ENCODE peak calls at places on chromosomes 3 and 15, in five cellular contexts. V is K562, L is HepG2, U is IMR-90, T is H1. C is an unnamed sample.

GRCh38 chr3:195128255-195129071 is 142.5 kb downstream of the XXYLT1 start:
- DNase-seq in U (peak), L (no peak), V (no peak), T (no peak), C (no peak)

GRCh38 chr3:28077566-28077965 is 163.9 kb upstream of the CMC1 start:
- DNase-seq in V (no peak), L (peak), T (peak), U (peak), C (no peak)

GRCh38 chr3:50134367-50134766 is 20.8 kb upstream of the SEMA3F start:
- DNase-seq in U (no peak), T (no peak), V (no peak), L (no peak), C (no peak)

GRCh38 chr3:44136421-44136820 is 105.3 kb upstream of the TOPAZ1 start:
- DNase-seq in T (no peak), V (no peak), L (no peak), U (no peak), C (no peak)

GRCh38 chr3:170426240-170426797 is 7.7 kb downstream of the CLDN11 start:
- DNase-seq in T (no peak), L (no peak), U (no peak), V (no peak), C (no peak)

GRCh38 chr3:129665024-129665768 is 58.7 kb upstream of the PLXND1 start:
- DNase-seq in U (peak), T (no peak), L (peak), V (no peak), C (peak)

GRCh38 chr15:93001881-93002280 is 87.1 kb downstream of the RGMA start:
- DNase-seq in L (no peak), V (no peak), U (no peak), T (no peak), C (peak)

GRCh38 chr3:152910211-152910610 is 75.3 kb downstream of the P2RY1 start:
- DNase-seq in T (no peak), U (no peak), V (no peak), L (peak), C (peak)

GRCh38 chr3:127339943-127340861 is 52.4 kb upstream of the PRR20G start:
- DNase-seq in L (no peak), V (no peak), U (no peak), T (peak), C (no peak)

GRCh38 chr15:63583027-63583426 is 14.2 kb upstream of the FBXL22 start:
- DNase-seq in T (no peak), U (peak), L (no peak), V (no peak), C (peak)

GRCh38 chr3:158522737-158523136 is 48.3 kb upstream of the MLF1 start:
- DNase-seq in U (peak), V (no peak), T (no peak), L (no peak), C (no peak)

GRCh38 chr3:149273096-149273751 is 51.6 kb upstream of the CP start:
- DNase-seq in U (peak), V (peak), T (no peak), L (peak), C (peak)

GRCh38 chr3:144403040-144403457 is 431.4 kb downstream of the DIPK2A start:
- DNase-seq in U (no peak), L (no peak), T (no peak), V (no peak), C (no peak)

GRCh38 chr15:60344987-60345386 is 52.8 kb downstream of the ANXA2 start:
- DNase-seq in L (no peak), V (no peak), T (no peak), U (no peak), C (no peak)

GRCh38 chr3:58422756-58423324 is 10.8 kb downstream of the PDHB start:
- DNase-seq in V (no peak), T (no peak), L (peak), U (peak), C (peak)

GRCh38 chr15:96011109-96011608 is 319.3 kb upstream of the NR2F2 start:
- DNase-seq in U (no peak), V (no peak), L (no peak), T (no peak), C (no peak)

GRCh38 chr3:112582242-112582874 is 20.5 kb downstream of the SLC35A5 start:
- DNase-seq in U (peak), L (peak), V (peak), T (no peak), C (peak)

GRCh38 chr3:180594631-180595348 is 7.2 kb upstream of the TTC14 start:
- DNase-seq in L (peak), U (peak), V (no peak), T (no peak), C (peak)

GRCh38 chr3:112097378-112097777 is 11.2 kb downstream of the C3orf52 start:
- DNase-seq in T (no peak), L (peak), U (peak), V (peak), C (peak)

DNA sequence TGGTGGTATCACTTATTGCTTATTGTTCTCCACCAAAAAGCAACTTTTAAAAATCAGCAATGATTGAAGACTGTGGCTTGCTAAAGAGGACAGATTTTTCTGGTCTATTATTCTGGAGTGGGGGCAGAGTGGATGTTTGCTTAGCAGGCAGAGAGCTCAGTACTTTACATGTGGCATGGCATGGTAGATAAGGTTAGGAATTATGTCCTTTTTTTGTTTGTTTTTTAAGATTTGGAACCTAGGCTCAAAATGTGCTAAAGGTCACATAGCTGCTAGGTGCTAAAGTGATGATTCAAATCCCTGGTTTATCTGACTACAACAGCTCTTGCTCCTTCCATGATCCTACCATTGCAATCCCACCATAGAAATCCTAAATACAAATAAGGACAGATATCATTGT is 331.0 kb upstream of the ADAMTS9 start:
- DNase-seq in V (no peak), U (no peak), T (no peak), L (no peak), C (no peak)
- TF ChIP-seq MAFK in V (no peak), U (no peak), T (no peak), L (no peak), C (no peak)

GRCh38 chr3:15753056-15753710 is 44.6 kb downstream of the ANKRD28 start:
- DNase-seq in T (no peak), V (no peak), L (peak), U (no peak), C (peak)
- H3K4me2 ChIP-seq in T (no peak), V (no peak), L (no peak), U (peak), C (peak)

DNA sequence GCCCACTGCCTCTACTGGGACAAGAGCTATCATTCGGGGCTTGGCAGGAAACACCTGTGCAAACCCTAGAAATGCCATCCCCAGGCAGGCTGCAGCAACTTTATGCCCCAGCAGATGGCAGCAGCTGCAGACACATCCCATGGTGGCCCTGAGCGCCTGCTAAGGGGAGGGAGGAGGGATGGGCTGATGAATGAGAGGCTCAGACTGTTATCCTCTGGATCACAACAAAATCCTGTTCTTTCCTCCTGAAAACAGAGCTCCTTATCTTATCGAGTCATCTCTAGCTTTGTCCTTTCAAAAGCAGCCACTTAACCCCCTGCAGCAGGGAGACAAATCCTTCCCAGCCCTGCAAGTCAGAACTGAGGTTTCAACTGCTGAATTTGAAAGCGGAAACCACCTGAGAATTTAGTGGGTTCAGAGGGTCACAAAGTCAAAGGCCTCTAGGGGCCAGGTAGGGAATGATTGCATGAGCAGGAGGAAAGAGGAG is 90.6 kb upstream of the PROK2 start:
- DNase-seq in U (peak), T (peak), V (peak), L (peak), C (peak)
- TF ChIP-seq MAFK in U (no peak), T (no peak), V (no peak), L (no peak), C (no peak)

GRCh38 chr3:98787181-98787580 is 24.0 kb downstream of the ST3GAL6 start:
- DNase-seq in T (no peak), L (no peak), U (no peak), V (no peak), C (no peak)

GRCh38 chr3:98784666-98785600 is 21.8 kb downstream of the ST3GAL6 start:
- DNase-seq in V (no peak), L (peak), U (peak), T (no peak), C (no peak)

GRCh38 chr3:98788651-98789050 is 25.5 kb downstream of the ST3GAL6 start:
- DNase-seq in U (no peak), L (no peak), V (no peak), T (no peak), C (no peak)

GRCh38 chr3:98784042-98784441 is 20.9 kb downstream of the ST3GAL6 start:
- DNase-seq in T (no peak), V (no peak), L (no peak), U (no peak), C (no peak)

DNA sequence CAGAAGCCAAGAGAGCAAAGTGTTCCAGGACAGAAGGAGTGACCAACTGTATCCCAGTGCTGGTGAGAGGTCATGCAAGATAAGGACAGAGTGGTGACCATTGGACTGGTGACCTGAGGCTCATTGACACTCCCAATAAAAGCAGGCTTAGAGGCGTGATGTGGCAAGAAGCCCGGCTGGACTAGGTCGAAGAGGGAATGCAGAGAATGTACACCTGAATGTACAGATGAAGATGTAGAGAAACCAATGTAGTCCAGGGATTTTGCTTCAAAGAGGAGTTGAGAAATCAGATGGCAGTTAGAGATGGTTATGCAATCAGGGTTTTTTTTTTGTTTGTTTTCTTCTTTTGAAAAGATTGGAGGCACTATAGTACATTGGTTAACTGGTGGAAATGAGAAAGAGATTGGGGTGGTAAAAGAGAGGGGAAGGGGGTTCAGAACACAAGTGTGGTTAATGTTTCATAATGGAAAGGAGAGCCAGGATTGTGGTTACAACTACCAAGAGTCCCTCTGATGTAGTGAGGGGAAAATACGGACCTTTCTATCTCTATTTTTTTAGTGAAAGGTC is 23.3 kb downstream of the ST3GAL6 start:
- DNase-seq in L (peak), U (no peak), T (no peak), V (no peak), C (no peak)
- H3K4me2 ChIP-seq in L (peak), U (no peak), T (no peak), V (no peak), C (no peak)

DNA sequence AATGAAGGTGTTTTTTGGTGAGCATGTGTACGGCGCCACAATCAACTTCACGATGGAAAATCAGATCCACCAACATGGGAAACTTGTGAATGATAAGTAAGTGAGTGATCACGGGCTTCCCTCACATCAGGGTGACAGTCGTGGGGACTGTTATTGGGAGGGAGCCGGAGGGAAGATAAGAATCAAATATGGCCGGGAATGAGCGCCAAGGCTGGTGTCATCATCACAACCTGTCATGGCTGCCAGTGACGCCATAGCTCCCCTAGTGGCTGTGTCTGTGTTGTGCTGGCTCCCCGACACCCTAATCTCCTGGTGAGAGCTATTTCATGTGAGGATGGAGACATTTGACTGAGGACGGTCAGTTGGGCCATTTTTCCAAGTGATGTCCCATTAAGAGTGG is 168.5 kb downstream of the SV2B start:
- DNase-seq in V (peak), L (no peak), U (no peak), T (peak), C (peak)
- TF ChIP-seq MAFK in V (no peak), L (no peak), U (no peak), T (no peak), C (no peak)

GRCh38 chr15:90981681-90982080 is 12.7 kb downstream of the PRC1 start:
- DNase-seq in L (no peak), T (no peak), V (no peak), U (no peak), C (no peak)
- H3K4me2 ChIP-seq in L (no peak), T (no peak), V (no peak), U (no peak), C (no peak)